ENCODE peak calls at places on chromosomes 16 and 17, in ten cellular contexts. F is tibial nerve, R is uterus, A is thoracic aorta, W is heart left ventricle, Z is H1, C is esophagus muscularis mucosa, Y is GM23248, U is brain microvascular endothelial cell, P is right lobe of liver. G is an unnamed sample.

GRCh38 chr16:1042776-1043349 is 29.7 kb upstream of the SSTR5 start:
- DNase-seq in F (no peak), R (no peak), A (no peak), W (no peak), Z (no peak), C (no peak), Y (peak), U (no peak), P (no peak), G (no peak)

GRCh38 chr17:43917348-43918025 is 10.2 kb upstream of the MPP2 start:
- DNase-seq in F (peak), R (no peak), A (no peak), W (no peak), Z (no peak), C (no peak), Y (peak), U (peak), P (no peak), G (peak)

GRCh38 chr16:6177781-6178180 is 1080.2 kb upstream of the EEF2KMT start:
- DNase-seq in F (no peak), R (no peak), A (no peak), W (no peak), Z (no peak), C (no peak), Y (no peak), U (no peak), P (no peak), G (no peak)

GRCh38 chr16:79093554-79093967 is 507.0 kb downstream of the MAF start:
- DNase-seq in F (no peak), R (no peak), A (no peak), W (no peak), Z (no peak), C (no peak), Y (no peak), U (no peak), P (no peak), G (no peak)

GRCh38 chr17:29091591-29092291 is 48.8 kb downstream of the PIPOX start:
- DNase-seq in F (no peak), R (no peak), A (no peak), W (no peak), Z (no peak), C (no peak), Y (no peak), U (no peak), P (no peak), G (no peak)

GRCh38 chr16:11734653-11735043 is 8.0 kb downstream of the TXNDC11 start:
- DNase-seq in F (no peak), R (no peak), A (no peak), W (no peak), Z (no peak), C (no peak), Y (no peak), U (no peak), P (no peak), G (no peak)

GRCh38 chr16:65618335-65618734 is 496.5 kb upstream of the CDH11 start:
- DNase-seq in F (no peak), R (no peak), A (no peak), W (no peak), Z (no peak), C (no peak), Y (no peak), U (no peak), P (no peak), G (no peak)

GRCh38 chr16:29824589-29825144 is 4.4 kb downstream of the MVP start:
- DNase-seq in F (no peak), R (no peak), A (no peak), W (no peak), Z (no peak), C (no peak), Y (peak), U (no peak), P (no peak), G (no peak)

GRCh38 chr16:12341423-12341822 is 364.9 kb downstream of the SNX29 start:
- DNase-seq in F (no peak), R (no peak), A (no peak), W (no peak), Z (no peak), C (no peak), Y (peak), U (peak), P (no peak), G (no peak)

GRCh38 chr17:28925912-28926365 is 23.1 kb upstream of the DHRS13 start:
- DNase-seq in F (no peak), R (no peak), A (no peak), W (no peak), Z (no peak), C (no peak), Y (peak), U (peak), P (no peak), G (no peak)

GRCh38 chr17:16936536-16937310 is 35.2 kb downstream of the TNFRSF13B start:
- DNase-seq in F (no peak), R (no peak), A (no peak), W (no peak), Z (no peak), C (no peak), Y (no peak), U (no peak), P (no peak), G (no peak)

GRCh38 chr17:68356520-68356919 is 65.2 kb downstream of the ARSG start:
- DNase-seq in F (no peak), R (no peak), A (no peak), W (no peak), Z (no peak), C (no peak), Y (no peak), U (peak), P (no peak), G (no peak)

GRCh38 chr16:65658339-65659275 is 536.7 kb upstream of the CDH11 start:
- DNase-seq in F (no peak), R (peak), A (no peak), W (no peak), Z (no peak), C (no peak), Y (peak), U (peak), P (no peak), G (no peak)

GRCh38 chr17:73410586-73411329 is 99.0 kb upstream of the CDC42EP4 start:
- DNase-seq in F (no peak), R (no peak), A (no peak), W (peak), Z (no peak), C (no peak), Y (no peak), U (no peak), P (no peak), G (no peak)

GRCh38 chr17:1047177-1047885 is 50.4 kb downstream of the TIMM22 start:
- DNase-seq in F (no peak), R (no peak), A (peak), W (peak), Z (no peak), C (no peak), Y (no peak), U (no peak), P (no peak), G (no peak)

GRCh38 chr16:88810868-88811599 is 694 bp downstream of the APRT start:
- DNase-seq in F (peak), R (peak), A (peak), W (peak), Z (no peak), C (no peak), Y (peak), U (peak), P (peak), G (peak)

GRCh38 chr17:15091825-15092224 is 173.3 kb downstream of the PMP22 start:
- DNase-seq in F (no peak), R (no peak), A (no peak), W (no peak), Z (no peak), C (no peak), Y (peak), U (no peak), P (no peak), G (no peak)

GRCh38 chr16:10180771-10181163 is 1.5 kb downstream of the GRIN2A start:
- DNase-seq in F (no peak), R (peak), A (no peak), W (no peak), Z (peak), C (no peak), Y (peak), U (no peak), P (peak), G (peak)

GRCh38 chr17:17087424-17088103 is 45.3 kb downstream of the MPRIP start:
- DNase-seq in F (no peak), R (no peak), A (no peak), W (no peak), Z (no peak), C (no peak), Y (no peak), U (no peak), P (peak), G (no peak)

GRCh38 chr17:45857977-45858708 is 13.5 kb downstream of the SPPL2C start:
- DNase-seq in F (peak), R (no peak), A (no peak), W (no peak), Z (no peak), C (no peak), Y (peak), U (peak), P (no peak), G (no peak)

GRCh38 chr17:51668963-51669246 is 408.6 kb downstream of the UTP18 start:
- DNase-seq in F (no peak), R (no peak), A (no peak), W (no peak), Z (no peak), C (no peak), Y (no peak), U (no peak), P (no peak), G (no peak)

GRCh38 chr17:31509095-31509804 is 117.8 kb downstream of the RAB11FIP4 start:
- DNase-seq in F (no peak), R (no peak), A (no peak), W (no peak), Z (no peak), C (no peak), Y (no peak), U (no peak), P (no peak), G (no peak)

GRCh38 chr17:65830356-65830755 is 268.9 kb upstream of the AXIN2 start:
- DNase-seq in F (no peak), R (no peak), A (no peak), W (no peak), Z (no peak), C (no peak), Y (no peak), U (no peak), P (no peak), G (no peak)

GRCh38 chr16:68227183-68227793 is 8.6 kb downstream of the ESRP2 start:
- DNase-seq in F (no peak), R (no peak), A (no peak), W (no peak), Z (no peak), C (no peak), Y (no peak), U (no peak), P (no peak), G (no peak)

GRCh38 chr17:40548982-40549680 is 16.1 kb downstream of the CCR7 start:
- DNase-seq in F (peak), R (peak), A (no peak), W (no peak), Z (no peak), C (peak), Y (peak), U (peak), P (peak), G (no peak)

GRCh38 chr17:20127660-20128413 is 118.7 kb downstream of the SPECC1 start:
- DNase-seq in F (no peak), R (no peak), A (no peak), W (no peak), Z (no peak), C (no peak), Y (peak), U (no peak), P (no peak), G (no peak)

GRCh38 chr17:68399638-68400403 is 57.5 kb downstream of the WIPI1 start:
- DNase-seq in F (no peak), R (no peak), A (no peak), W (no peak), Z (no peak), C (peak), Y (peak), U (no peak), P (no peak), G (no peak)

GRCh38 chr17:28221751-28222414 is 97.1 kb upstream of the TMEM97 start:
- DNase-seq in F (no peak), R (no peak), A (no peak), W (no peak), Z (no peak), C (no peak), Y (peak), U (no peak), P (no peak), G (no peak)

GRCh38 chr17:39151680-39152058 is 232 bp upstream of the PLXDC1 start:
- DNase-seq in F (no peak), R (no peak), A (no peak), W (peak), Z (no peak), C (no peak), Y (peak), U (no peak), P (no peak), G (no peak)

GRCh38 chr17:74987909-74988711 is 678 bp downstream of the CDR2L start:
- DNase-seq in F (peak), R (peak), A (peak), W (peak), Z (no peak), C (peak), Y (peak), U (peak), P (peak), G (peak)

GRCh38 chr17:45302649-45303173 is 14.1 kb downstream of the MAP3K14 start:
- DNase-seq in F (peak), R (peak), A (no peak), W (peak), Z (no peak), C (no peak), Y (peak), U (peak), P (no peak), G (no peak)

GRCh38 chr16:81449241-81449640 is 4.6 kb downstream of the CMIP start:
- DNase-seq in F (no peak), R (no peak), A (no peak), W (no peak), Z (no peak), C (no peak), Y (no peak), U (no peak), P (no peak), G (no peak)
- H3K27ac ChIP-seq in F (peak), R (no peak), A (no peak), W (no peak), Z (no peak), C (no peak), Y (no peak), U (no peak), P (peak), G (no peak)

DNA sequence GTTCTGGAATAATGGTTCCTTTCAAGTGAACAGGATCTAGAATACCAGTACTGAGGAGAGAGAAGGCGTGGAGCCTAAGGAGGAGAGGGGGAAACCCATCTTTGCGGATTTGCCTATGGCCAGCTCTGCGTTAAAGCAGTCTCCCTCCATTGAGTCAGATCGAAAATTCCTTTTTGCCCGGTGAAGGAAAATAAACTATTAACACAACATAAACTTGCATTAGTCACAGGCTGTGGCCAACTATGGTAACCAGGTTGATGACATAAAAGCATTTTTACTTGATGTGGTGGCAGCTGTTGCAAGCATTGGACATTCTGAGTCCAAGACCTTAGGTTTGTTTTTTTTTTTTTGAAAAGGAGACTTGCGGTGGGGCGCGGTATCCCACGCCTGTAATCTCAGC is 8.9 kb downstream of the LDAF1 start:
- DNase-seq in F (no peak), R (no peak), A (no peak), W (no peak), Z (no peak), C (no peak), Y (peak), U (peak), P (no peak), G (no peak)
- H3K27ac ChIP-seq in F (no peak), R (no peak), A (peak), W (no peak), Z (no peak), C (peak), Y (peak), U (peak), P (no peak), G (no peak)

GRCh38 chr16:14510939-14511797 is 118.9 kb downstream of the PARN start:
- DNase-seq in F (no peak), R (no peak), A (no peak), W (no peak), Z (no peak), C (no peak), Y (peak), U (peak), P (no peak), G (no peak)
- H3K27ac ChIP-seq in F (no peak), R (peak), A (no peak), W (peak), Z (no peak), C (no peak), Y (peak), U (peak), P (peak), G (no peak)

DNA sequence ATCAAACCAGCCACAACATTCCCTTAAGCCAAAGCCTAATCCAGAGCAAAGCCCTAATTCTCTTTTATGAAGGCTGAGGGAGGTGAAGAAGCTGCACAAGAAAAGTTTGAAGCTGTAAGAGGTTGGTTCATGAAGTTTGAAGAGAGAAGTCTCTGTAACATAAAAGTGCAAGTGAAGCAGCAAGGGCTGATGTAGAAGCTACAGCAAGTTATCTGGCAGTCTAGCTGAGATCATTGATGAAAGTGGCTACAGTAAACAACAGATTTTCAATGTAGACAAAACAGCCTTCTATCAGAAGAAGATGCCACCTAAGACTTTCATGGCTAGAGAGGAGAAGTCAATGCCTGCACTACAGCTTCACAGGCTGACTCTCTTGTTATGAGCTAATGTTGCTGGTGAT is 52.5 kb downstream of the NACA2 start:
- DNase-seq in F (no peak), R (no peak), A (no peak), W (no peak), Z (no peak), C (no peak), Y (no peak), U (no peak), P (no peak), G (no peak)
- H3K27ac ChIP-seq in F (no peak), R (no peak), A (no peak), W (no peak), Z (no peak), C (no peak), Y (no peak), U (no peak), P (no peak), G (no peak)

DNA sequence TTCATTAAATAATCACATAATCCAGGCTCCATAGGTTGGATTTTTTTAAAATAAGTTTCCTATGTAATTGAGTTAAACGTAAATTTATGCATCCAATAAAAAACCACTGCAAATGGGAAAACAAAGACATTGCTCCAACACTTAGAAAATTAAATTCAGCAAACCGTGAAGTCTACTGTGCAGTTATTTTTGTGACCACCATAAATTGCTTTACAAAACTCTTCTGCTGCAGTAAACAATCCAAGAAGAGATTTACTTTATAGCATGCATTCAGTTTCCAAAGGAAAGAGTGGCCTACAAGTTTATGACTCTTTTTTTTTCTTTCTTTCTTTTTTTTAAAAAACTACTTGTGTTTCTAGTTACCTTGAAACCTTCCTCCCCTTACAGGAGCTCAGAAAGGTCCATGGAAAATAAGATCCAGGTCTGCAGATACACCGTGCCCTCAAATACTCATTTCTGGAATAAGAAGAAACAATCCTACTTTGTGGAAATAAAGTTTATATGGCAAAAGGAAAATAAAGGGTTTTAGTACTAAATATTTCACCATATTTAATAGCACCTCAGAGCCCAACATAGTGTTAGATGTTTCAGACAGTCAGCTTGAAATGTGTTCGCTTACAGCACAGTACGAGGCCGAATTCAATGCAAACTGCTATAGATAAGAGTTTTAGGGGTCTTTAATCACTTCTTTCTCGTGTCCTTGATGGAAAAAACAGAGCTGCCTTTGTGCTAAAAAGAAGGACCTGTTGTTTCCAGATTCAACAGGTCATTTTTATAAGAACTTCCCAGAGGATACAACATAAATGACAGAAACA is 3.2 kb downstream of the HS3ST3A1 start:
- DNase-seq in F (no peak), R (no peak), A (no peak), W (no peak), Z (no peak), C (no peak), Y (no peak), U (no peak), P (no peak), G (no peak)
- H3K27ac ChIP-seq in F (no peak), R (no peak), A (no peak), W (no peak), Z (no peak), C (no peak), Y (peak), U (no peak), P (no peak), G (no peak)

GRCh38 chr17:81909966-81910839 is 996 bp downstream of the PCYT2 start:
- DNase-seq in F (no peak), R (no peak), A (no peak), W (no peak), Z (no peak), C (no peak), Y (peak), U (no peak), P (peak), G (no peak)
- H3K27ac ChIP-seq in F (peak), R (peak), A (no peak), W (no peak), Z (no peak), C (peak), Y (no peak), U (no peak), P (peak), G (no peak)

DNA sequence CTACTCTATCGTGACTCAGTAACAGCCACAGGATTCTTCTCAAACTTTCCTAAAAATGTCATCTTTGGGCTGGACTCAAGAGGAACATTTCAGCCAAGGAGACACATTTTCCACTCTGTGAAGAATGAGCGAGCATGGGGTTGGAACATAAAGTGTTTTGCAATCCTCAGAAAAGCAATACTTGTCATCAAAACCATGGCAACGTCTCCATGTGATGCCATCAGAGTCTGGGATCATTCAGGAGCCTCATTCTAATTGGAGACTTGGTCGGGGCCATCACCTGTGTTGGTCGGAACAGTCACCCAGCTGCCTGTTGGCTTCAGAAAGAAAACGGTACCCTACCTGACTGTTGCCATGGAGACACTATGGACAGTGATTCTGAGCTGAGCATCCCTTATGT is 25.5 kb downstream of the MYOCD start:
- DNase-seq in F (peak), R (peak), A (peak), W (no peak), Z (no peak), C (no peak), Y (peak), U (peak), P (no peak), G (no peak)
- H3K27ac ChIP-seq in F (no peak), R (peak), A (peak), W (no peak), Z (no peak), C (peak), Y (peak), U (no peak), P (no peak), G (peak)